ENCODE peak calls at places on chromosomes 11 and 22, in six cellular contexts. Q is CD8-positive, alpha-beta T cell; W is psoas muscle; C is SK-N-SH; V is pancreas; G is adrenal gland. Y is an unnamed sample. For H3K36me3, the result is how much of the 10 kb centered on the place peaks cover.

GRCh38 chr11:15006139-15006759 is 34.1 kb upstream of the CALCA start:
- DNase-seq in V (no peak), W (no peak), G (no peak), C (peak), Q (no peak), Y (no peak)

GRCh38 chr11:119891392-119891791 is 162.4 kb upstream of the NECTIN1 start:
- DNase-seq in W (no peak), G (no peak), Q (no peak), V (no peak), C (peak), Y (no peak)

GRCh38 chr22:36334838-36335603 is 52.7 kb downstream of the MYH9 start:
- DNase-seq in W (no peak), Q (peak), C (no peak), G (peak), V (no peak), Y (no peak)

GRCh38 chr22:29268511-29269229 is 602 bp downstream of the EWSR1 start:
- DNase-seq in G (peak), W (peak), C (peak), Q (no peak), V (peak), Y (peak)

GRCh38 chr22:26837784-26838520 is 180.6 kb downstream of the MIAT start:
- DNase-seq in Q (no peak), W (no peak), G (no peak), V (no peak), C (no peak), Y (no peak)

GRCh38 chr22:22429374-22430108 is 79.0 kb downstream of the ZNF280B start:
- DNase-seq in C (no peak), G (no peak), V (no peak), Q (no peak), W (no peak), Y (no peak)

GRCh38 chr11:125102025-125102424 is 9.4 kb downstream of the TMEM218 start:
- DNase-seq in Q (no peak), C (no peak), W (no peak), V (no peak), G (no peak), Y (no peak)

GRCh38 chr11:95655544-95655943 is 134.0 kb downstream of the FAM76B start:
- DNase-seq in G (no peak), C (no peak), W (no peak), V (no peak), Q (no peak), Y (no peak)

GRCh38 chr22:22924369-22925145 is 36.9 kb downstream of the IGLL5 start:
- DNase-seq in V (no peak), C (no peak), Q (no peak), G (no peak), W (no peak), Y (no peak)

GRCh38 chr11:86511086-86511551 is 136.4 kb downstream of the CCDC81 start:
- DNase-seq in Q (no peak), C (no peak), W (no peak), V (no peak), G (no peak), Y (no peak)

GRCh38 chr22:23772315-23773246 is at the start of gene MMP11:
- DNase-seq in V (peak), G (no peak), Q (peak), C (peak), W (peak), Y (peak)

GRCh38 chr11:94028436-94028835 is 7.3 kb downstream of the HEPHL1 start:
- DNase-seq in G (no peak), Q (no peak), V (no peak), C (no peak), W (no peak), Y (no peak)

GRCh38 chr22:38155703-38156102 is 25.9 kb downstream of the PLA2G6 start:
- DNase-seq in Q (no peak), V (no peak), C (no peak), G (no peak), W (no peak), Y (no peak)

GRCh38 chr11:108069947-108070346 is 51.4 kb upstream of the ACAT1 start:
- DNase-seq in W (no peak), C (no peak), V (no peak), Q (no peak), G (no peak), Y (no peak)

GRCh38 chr22:50329236-50329635 is 2.4 kb upstream of the DENND6B start:
- DNase-seq in C (no peak), V (no peak), Q (no peak), G (no peak), W (no peak), Y (no peak)

GRCh38 chr11:124745835-124746620 is 6.0 kb downstream of the VSIG2 start:
- DNase-seq in W (no peak), Q (peak), C (no peak), G (no peak), V (peak), Y (peak)

GRCh38 chr11:16611395-16612233 is 126.8 kb upstream of the C11orf58 start:
- DNase-seq in Q (no peak), W (no peak), G (no peak), C (peak), V (no peak), Y (peak)

GRCh38 chr11:73323464-73323863 is 15.4 kb downstream of the ARHGEF17 start:
- DNase-seq in W (peak), C (peak), Q (no peak), G (peak), V (peak), Y (peak)

GRCh38 chr22:48605856-48606255 is 1221.8 kb downstream of the BRD1 start:
- DNase-seq in Q (no peak), W (no peak), V (no peak), G (peak), C (no peak), Y (no peak)

GRCh38 chr11:129785383-129786111 is 30.1 kb upstream of the TMEM45B start:
- DNase-seq in G (no peak), C (peak), Q (no peak), V (no peak), W (no peak), Y (no peak)

GRCh38 chr11:14179126-14179820 is 179.7 kb downstream of the RRAS2 start:
- DNase-seq in V (no peak), C (no peak), W (no peak), G (peak), Q (no peak), Y (no peak)

GRCh38 chr11:36509694-36510566 is at the start of gene TRAF6:
- DNase-seq in G (peak), Q (peak), W (peak), C (peak), V (peak), Y (peak)

GRCh38 chr11:35602979-35603378 is 15.3 kb upstream of the FJX1 start:
- DNase-seq in Q (no peak), V (no peak), W (no peak), G (no peak), C (no peak), Y (no peak)

GRCh38 chr11:120108154-120108784 is 29.6 kb downstream of the TRIM29 start:
- DNase-seq in C (peak), V (peak), W (peak), G (peak), Q (peak), Y (peak)

GRCh38 chr11:96307748-96308133 is 35.3 kb downstream of the MAML2 start:
- DNase-seq in G (no peak), V (no peak), W (no peak), Q (no peak), C (no peak), Y (no peak)

GRCh38 chr22:45454260-45454659 is 40.8 kb downstream of the RIBC2 start:
- DNase-seq in W (no peak), C (no peak), V (no peak), Q (no peak), G (no peak), Y (no peak)

GRCh38 chr11:118210323-118210722 is 14.5 kb downstream of the JAML start:
- DNase-seq in V (no peak), W (no peak), C (no peak), G (no peak), Q (no peak), Y (no peak)

GRCh38 chr11:72930011-72930410 is 115.8 kb downstream of the ATG16L2 start:
- DNase-seq in W (no peak), V (no peak), G (no peak), C (no peak), Q (no peak), Y (no peak)

GRCh38 chr22:49825436-49825835 is 2.2 kb downstream of the BRD1 start:
- DNase-seq in G (no peak), W (no peak), Q (no peak), V (no peak), C (no peak), Y (no peak)

GRCh38 chr11:107689317-107690202 is 22.3 kb downstream of the SLN start:
- DNase-seq in Q (peak), C (peak), V (peak), W (peak), G (peak), Y (no peak)

GRCh38 chr22:41458161-41458728 is 10.2 kb downstream of the PHF5A start:
- DNase-seq in V (no peak), W (no peak), C (no peak), G (no peak), Q (no peak), Y (no peak)

GRCh38 chr11:1931326-1931725 is 11.8 kb downstream of the TNNT3 start:
- DNase-seq in C (peak), V (peak), W (peak), G (peak), Q (no peak), Y (no peak)

GRCh38 chr11:119774180-119774763 is 45.3 kb upstream of the NECTIN1 start:
- DNase-seq in V (peak), W (no peak), Q (no peak), G (no peak), C (no peak), Y (peak)

GRCh38 chr11:93589347-93589746 is 46.2 kb upstream of the SMCO4 start:
- DNase-seq in C (no peak), Q (no peak), W (no peak), G (no peak), V (no peak), Y (no peak)

GRCh38 chr11:84465040-84465439 is 1162.1 kb downstream of the DLG2 start:
- DNase-seq in G (peak), Q (no peak), C (no peak), V (no peak), W (no peak), Y (no peak)

GRCh38 chr11:3905080-3905953 is 49.9 kb downstream of the STIM1 start:
- DNase-seq in C (no peak), Q (peak), V (no peak), G (peak), W (no peak), Y (no peak)

GRCh38 chr22:41262250-41262765 is 21.6 kb upstream of the CHADL start:
- DNase-seq in W (no peak), G (no peak), V (no peak), C (no peak), Q (no peak), Y (no peak)

GRCh38 chr11:76824980-76825725 is 35.6 kb upstream of the ACER3 start:
- DNase-seq in C (no peak), W (no peak), Q (no peak), G (no peak), V (no peak), Y (no peak)

GRCh38 chr22:19139974-19140373 is 4.5 kb downstream of the ESS2 start:
- DNase-seq in C (no peak), V (no peak), G (no peak), Q (no peak), W (no peak), Y (no peak)
- H3K36me3 ChIP-seq in C (half or more), V (under half), G (under half), Q (half or more), W (half or more), Y (under half)

GRCh38 chr11:133681901-133682300 is 149.6 kb upstream of the OPCML start:
- DNase-seq in G (no peak), C (peak), Q (no peak), W (no peak), V (no peak), Y (no peak)
- TF ChIP-seq CTCF in G (no peak), C (no peak), Q (no peak), W (no peak), V (no peak), Y (no peak)

DNA sequence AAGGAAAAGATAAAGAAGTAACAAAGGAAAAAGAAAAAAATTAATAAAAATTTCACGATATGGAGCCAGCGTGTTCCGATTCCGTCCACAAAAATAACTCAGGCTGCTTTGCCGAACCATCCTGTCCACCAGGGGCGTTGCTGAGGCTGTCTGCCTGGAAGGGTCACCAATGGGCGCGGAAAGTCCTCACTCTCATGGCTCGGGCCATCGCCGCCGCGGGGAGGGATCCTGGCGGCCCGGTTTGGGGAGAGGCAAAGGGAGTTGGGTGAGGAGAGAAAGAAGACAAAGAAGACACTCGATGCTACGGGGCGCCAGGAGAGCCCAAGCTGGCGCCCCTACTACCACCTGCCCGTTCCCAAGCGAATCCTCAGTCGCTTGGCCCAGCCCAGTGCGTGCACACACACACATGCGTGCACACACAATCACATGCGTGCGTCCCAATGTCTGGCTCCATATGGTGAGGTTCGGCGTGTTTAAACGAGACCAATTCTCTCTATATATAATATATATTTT is 5.6 kb upstream of the PYGM start:
- DNase-seq in Q (no peak), V (peak), C (peak), G (no peak), W (peak), Y (peak)
- H3K36me3 ChIP-seq in Q (under half), V (half or more), C (half or more), G (under half), W (half or more), Y (under half)

DNA sequence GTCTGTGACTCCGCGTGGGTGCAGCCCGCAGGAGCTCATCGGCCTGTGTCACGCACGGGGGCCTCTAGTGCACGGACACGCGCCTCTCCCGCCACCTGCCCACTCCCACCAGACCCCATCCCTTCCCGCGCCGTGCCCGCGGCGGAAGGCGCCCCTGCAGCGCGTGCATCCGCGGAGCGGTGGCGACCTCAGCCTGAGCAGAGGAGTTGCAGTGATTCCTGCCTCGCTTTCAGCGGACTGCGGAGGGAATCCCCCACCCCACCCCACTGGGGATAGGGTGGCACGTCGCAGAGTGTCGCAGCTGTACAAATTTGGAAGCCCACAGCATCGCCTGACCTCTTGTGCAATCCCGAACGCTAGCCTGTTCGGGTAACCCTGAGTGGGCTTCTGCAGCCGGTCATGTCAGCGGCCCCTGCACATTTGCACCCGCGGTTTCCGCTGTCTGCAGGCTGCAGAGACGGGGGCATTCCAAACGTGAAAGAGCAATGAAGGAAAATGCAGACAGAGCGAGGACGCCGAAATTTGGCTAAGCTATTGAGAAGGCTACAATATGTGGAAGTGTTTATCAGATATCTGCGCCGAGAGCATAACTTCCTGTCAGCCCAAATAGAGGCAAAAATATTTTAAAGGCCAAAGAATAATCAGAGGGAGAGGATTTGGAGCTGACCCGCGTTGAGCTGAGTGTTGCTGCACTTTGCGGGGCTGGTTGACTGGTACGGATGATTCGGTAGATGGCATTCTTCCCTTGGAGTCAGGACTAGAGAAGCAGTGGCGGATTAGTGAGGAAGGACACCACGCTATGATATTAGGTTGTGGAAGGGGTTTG is 619 bp upstream of the ARHGAP20 start:
- DNase-seq in V (no peak), Q (no peak), G (peak), W (peak), C (peak), Y (peak)
- TF ChIP-seq CTCF in V (no peak), Q (no peak), G (no peak), W (no peak), C (no peak), Y (no peak)

DNA sequence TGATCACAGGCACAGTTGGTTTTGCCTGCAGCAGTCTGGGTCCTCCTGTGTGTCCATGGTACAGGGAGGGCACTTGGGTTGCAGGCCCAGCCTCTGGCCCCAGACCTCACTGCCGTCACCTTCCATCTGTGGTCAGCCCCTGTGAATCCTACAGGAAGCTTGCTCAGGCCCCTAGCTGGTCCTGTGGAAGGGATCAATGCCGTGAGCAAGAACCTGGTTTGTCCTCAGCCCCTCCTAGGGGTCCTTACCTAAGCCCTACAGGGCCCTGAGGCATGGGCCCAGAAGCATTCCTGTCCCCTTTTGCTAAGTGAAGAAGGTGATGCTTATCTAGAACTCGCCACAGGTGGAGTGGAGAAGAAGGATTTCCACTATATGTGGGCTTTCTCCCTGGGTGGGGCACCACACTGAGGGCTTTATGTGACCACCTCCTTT is 29.9 kb downstream of the MED15 start:
- DNase-seq in G (no peak), W (no peak), C (no peak), Q (no peak), V (no peak), Y (no peak)
- H3K36me3 ChIP-seq in G (under half), W (under half), C (under half), Q (under half), V (under half), Y (under half)

Y was measured in mucosa of descending colon.